ENCODE peak calls at places on chromosomes 7 and 10, in four cellular contexts. One of them, this sample, is unnamed.

GRCh38 chr10:105024184-105024583 is 383.1 kb downstream of the SORCS3 start:
- DNase-seq in adipocyte: no peak
- DNase-seq in cardiac fibroblast: no peak
- DNase-seq in DMS153: no peak
- DNase-seq in this sample: no peak

GRCh38 chr7:74656421-74656910 is 1.1 kb upstream of the GTF2I start:
- DNase-seq in cardiac fibroblast: peak
- DNase-seq in DMS153: no peak
- DNase-seq in adipocyte: peak
- DNase-seq in this sample: no peak

GRCh38 chr10:116002735-116003134 is 270.3 kb downstream of the GFRA1 start:
- DNase-seq in adipocyte: no peak
- DNase-seq in cardiac fibroblast: no peak
- DNase-seq in DMS153: no peak
- DNase-seq in this sample: no peak

GRCh38 chr7:26958834-26959233 is 94.4 kb upstream of the SKAP2 start:
- DNase-seq in adipocyte: no peak
- DNase-seq in DMS153: no peak
- DNase-seq in cardiac fibroblast: peak
- DNase-seq in this sample: peak

GRCh38 chr7:14734839-14735321 is 167.7 kb downstream of the DGKB start:
- DNase-seq in adipocyte: no peak
- DNase-seq in DMS153: no peak
- DNase-seq in cardiac fibroblast: no peak
- DNase-seq in this sample: no peak

GRCh38 chr10:24958701-24959392 is 6.4 kb upstream of the PRTFDC1 start:
- DNase-seq in adipocyte: peak
- DNase-seq in DMS153: no peak
- DNase-seq in cardiac fibroblast: peak
- DNase-seq in this sample: peak

GRCh38 chr7:132966731-132967130 is 115.2 kb downstream of the CHCHD3 start:
- DNase-seq in DMS153: no peak
- DNase-seq in cardiac fibroblast: no peak
- DNase-seq in adipocyte: peak
- DNase-seq in this sample: peak

GRCh38 chr10:103874730-103875129 is 19.4 kb upstream of the SH3PXD2A start:
- DNase-seq in DMS153: no peak
- DNase-seq in cardiac fibroblast: no peak
- DNase-seq in adipocyte: no peak
- DNase-seq in this sample: no peak

GRCh38 chr7:99837649-99838361 is 10.0 kb downstream of the CYP3A43 start:
- DNase-seq in DMS153: no peak
- DNase-seq in cardiac fibroblast: peak
- DNase-seq in adipocyte: peak
- DNase-seq in this sample: no peak

GRCh38 chr10:44233561-44234470 is 151.1 kb downstream of the CXCL12 start:
- DNase-seq in cardiac fibroblast: peak
- DNase-seq in adipocyte: no peak
- DNase-seq in DMS153: no peak
- DNase-seq in this sample: peak